ENCODE peak calls at places on chromosomes 5 and 9, in five cellular contexts. L, Q, D, G and K are unnamed samples.

GRCh38 chr5:35707659-35708058 is 90.0 kb downstream of the SPEF2 start:
- DNase-seq in L (no peak), Q (no peak), D (no peak), G (no peak), K (no peak)

GRCh38 chr5:135553688-135554462 is 18.1 kb upstream of the NEUROG1 start:
- DNase-seq in L (peak; percentile 14), Q (no peak), D (peak; percentile 21), G (peak; percentile 86), K (peak; percentile 77)

GRCh38 chr5:60487466-60487865 is 212.5 kb downstream of the DEPDC1B start:
- DNase-seq in L (no peak), Q (no peak), D (peak; percentile 21), G (no peak), K (no peak)

GRCh38 chr5:68710514-68710913 is 383.3 kb upstream of the SLC30A5 start:
- DNase-seq in L (no peak), Q (no peak), D (no peak), G (no peak), K (no peak)

GRCh38 chr9:20898885-20899554 is 132.4 kb downstream of the HACD4 start:
- DNase-seq in L (peak; percentile 22), Q (no peak), D (peak; percentile 60), G (no peak), K (no peak)

GRCh38 chr9:133120343-133121199 is 469 bp downstream of the RALGDS start:
- DNase-seq in L (no peak), Q (no peak), D (no peak), G (peak; percentile 63), K (peak; percentile 86)

GRCh38 chr5:7916171-7916804 is 47.3 kb downstream of the MTRR start:
- DNase-seq in L (no peak), Q (no peak), D (no peak), G (no peak), K (no peak)

GRCh38 chr5:142356318-142356715 is 31.5 kb upstream of the SPRY4 start:
- DNase-seq in L (peak; percentile 78), Q (no peak), D (no peak), G (no peak), K (no peak)

GRCh38 chr5:134088291-134088690 is 26.2 kb upstream of the TCF7 start:
- DNase-seq in L (no peak), Q (no peak), D (no peak), G (no peak), K (no peak)

GRCh38 chr9:123299558-123300126 is 31.3 kb upstream of the STRBP start:
- DNase-seq in L (no peak), Q (no peak), D (no peak), G (peak; percentile 49), K (no peak)

GRCh38 chr5:18745591-18745987 is 1111.3 kb downstream of the TAF11L14 start:
- DNase-seq in L (no peak), Q (peak; percentile 8), D (no peak), G (no peak), K (no peak)

GRCh38 chr9:34256104-34256503 is 73.0 kb downstream of the KIF24 start:
- DNase-seq in L (no peak), Q (no peak), D (no peak), G (peak; percentile 63), K (peak; percentile 58)

GRCh38 chr5:168285696-168286095 is 5.7 kb upstream of the WWC1 start:
- DNase-seq in L (no peak), Q (no peak), D (no peak), G (no peak), K (no peak)

GRCh38 chr5:119329701-119330100 is 26.1 kb upstream of the TNFAIP8 start:
- DNase-seq in L (no peak), Q (peak; percentile 22), D (no peak), G (peak; percentile 26), K (no peak)

GRCh38 chr5:77957931-77958476 is 181.9 kb upstream of the TBCA start:
- DNase-seq in L (no peak), Q (no peak), D (no peak), G (peak; percentile 86), K (peak; percentile 84)

GRCh38 chr9:20692554-20692953 is 8.5 kb downstream of the FOCAD start:
- DNase-seq in L (peak; percentile 8), Q (no peak), D (peak; percentile 61), G (no peak), K (no peak)

GRCh38 chr9:115328228-115328627 is 210.3 kb upstream of the TNC start:
- DNase-seq in L (peak; percentile 29), Q (no peak), D (peak; percentile 26), G (no peak), K (no peak)

GRCh38 chr5:172443441-172444109 is 10.8 kb downstream of the SH3PXD2B start:
- DNase-seq in L (peak; percentile 98), Q (no peak), D (peak; percentile 94), G (no peak), K (no peak)

GRCh38 chr5:121967187-121967586 is 5.4 kb downstream of the SRFBP1 start:
- DNase-seq in L (peak; percentile 76), Q (no peak), D (peak; percentile 31), G (no peak), K (no peak)

GRCh38 chr9:101977614-101978210 is 239.3 kb upstream of the GRIN3A start:
- DNase-seq in L (peak; percentile 41), Q (no peak), D (no peak), G (no peak), K (no peak)

GRCh38 chr9:116175616-116176015 is 22.0 kb downstream of the PAPPA start:
- DNase-seq in L (no peak), Q (no peak), D (peak; percentile 51), G (no peak), K (no peak)

GRCh38 chr5:170226138-170226435 is 6.7 kb upstream of the C5orf58 start:
- DNase-seq in L (no peak), Q (no peak), D (no peak), G (no peak), K (no peak)

GRCh38 chr5:44536650-44537260 is 147.5 kb upstream of the FGF10 start:
- DNase-seq in L (peak; percentile 24), Q (no peak), D (no peak), G (peak; percentile 72), K (peak; percentile 49)

GRCh38 chr5:56532411-56532935 is 282.9 kb upstream of the MAP3K1 start:
- DNase-seq in L (no peak), Q (no peak), D (no peak), G (no peak), K (no peak)

GRCh38 chr9:127129718-127130085 is 7.3 kb upstream of the ANGPTL2 start:
- DNase-seq in L (no peak), Q (no peak), D (no peak), G (no peak), K (no peak)

GRCh38 chr5:102114525-102115069 is 181.5 kb downstream of the SLCO4C1 start:
- DNase-seq in L (no peak), Q (no peak), D (no peak), G (peak; percentile 69), K (no peak)

GRCh38 chr9:85743290-85744128 is 1.8 kb upstream of the AGTPBP1 start:
- DNase-seq in L (peak; percentile 75), Q (no peak), D (peak; percentile 87), G (peak; percentile 72), K (no peak)

GRCh38 chr5:41122459-41122858 is 51.3 kb upstream of the MROH2B start:
- DNase-seq in L (no peak), Q (no peak), D (no peak), G (peak; percentile 49), K (no peak)

GRCh38 chr5:448061-448765 is 5.2 kb downstream of the EXOC3 start:
- DNase-seq in L (no peak), Q (no peak), D (no peak), G (peak; percentile 29), K (no peak)

GRCh38 chr5:102792705-102793104 is 37.6 kb downstream of the PAM start:
- DNase-seq in L (peak; percentile 38), Q (no peak), D (peak; percentile 12), G (no peak), K (no peak)

GRCh38 chr9:108099854-108100253 is 610.3 kb upstream of the KLF4 start:
- DNase-seq in L (peak; percentile 28), Q (no peak), D (no peak), G (no peak), K (no peak)

GRCh38 chr9:128001411-128002298 is 20.9 kb upstream of the EEIG1 start:
- DNase-seq in L (peak; percentile 82), Q (no peak), D (peak; percentile 78), G (peak; percentile 85), K (peak; percentile 70)

GRCh38 chr5:145830594-145830993 is 4.5 kb downstream of the PRELID2 start:
- DNase-seq in L (peak; percentile 60), Q (no peak), D (no peak), G (no peak), K (no peak)

GRCh38 chr5:174610968-174611367 is 113.4 kb upstream of the MSX2 start:
- DNase-seq in L (peak; percentile 36), Q (no peak), D (no peak), G (no peak), K (no peak)

GRCh38 chr9:90167920-90168319 is 474.7 kb downstream of the DIRAS2 start:
- DNase-seq in L (no peak), Q (no peak), D (no peak), G (no peak), K (no peak)

GRCh38 chr5:147628054-147628895 is 118.4 kb upstream of the DPYSL3 start:
- DNase-seq in L (peak; percentile 78), Q (peak; percentile 24), D (peak; percentile 77), G (peak; percentile 92), K (peak; percentile 55)

GRCh38 chr9:72991772-72992171 is 38.9 kb upstream of the ALDH1A1 start:
- DNase-seq in L (no peak), Q (no peak), D (no peak), G (no peak), K (no peak)

GRCh38 chr9:37413311-37413710 is 9.2 kb upstream of the GRHPR start:
- DNase-seq in L (no peak), Q (no peak), D (no peak), G (no peak), K (no peak)
- H3K4me3 ChIP-seq in L (no peak overlapping the region), Q (no peak overlapping the region), D (no peak overlapping the region), G (no peak overlapping the region), K (no peak overlapping the region)

DNA sequence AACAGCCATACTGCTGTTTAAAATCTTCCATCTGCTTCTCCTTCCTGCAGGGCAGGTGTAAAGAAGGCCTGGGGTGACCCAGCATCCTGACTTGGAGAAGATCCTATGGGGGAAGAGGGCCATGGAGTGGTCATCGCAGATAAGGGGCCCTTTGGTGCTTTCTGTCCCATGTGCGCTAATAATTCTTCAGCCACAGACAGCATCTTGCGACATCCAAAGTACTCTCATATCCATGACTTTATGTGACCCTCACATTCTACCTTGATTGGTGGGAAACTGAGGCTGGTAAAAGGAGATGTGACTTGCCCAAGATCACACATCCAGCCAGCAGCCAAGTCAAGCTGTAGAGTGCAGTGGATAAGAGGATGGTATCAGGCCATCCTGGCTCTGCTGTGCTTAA is 44.3 kb upstream of the HAND1 start:
- DNase-seq in L (no peak), Q (no peak), D (no peak), G (peak; percentile 38), K (no peak)
- H3K4me3 ChIP-seq in L (no peak overlapping the region), Q (no peak overlapping the region), D (no peak overlapping the region), G (no peak overlapping the region), K (no peak overlapping the region)

GRCh38 chr9:132014218-132014800 is 65.4 kb downstream of the MED27 start:
- DNase-seq in L (peak; percentile 32), Q (no peak), D (no peak), G (no peak), K (no peak)
- H3K4me3 ChIP-seq in L (no peak overlapping the region), Q (no peak overlapping the region), D (no peak overlapping the region), G (no peak overlapping the region), K (no peak overlapping the region)

DNA sequence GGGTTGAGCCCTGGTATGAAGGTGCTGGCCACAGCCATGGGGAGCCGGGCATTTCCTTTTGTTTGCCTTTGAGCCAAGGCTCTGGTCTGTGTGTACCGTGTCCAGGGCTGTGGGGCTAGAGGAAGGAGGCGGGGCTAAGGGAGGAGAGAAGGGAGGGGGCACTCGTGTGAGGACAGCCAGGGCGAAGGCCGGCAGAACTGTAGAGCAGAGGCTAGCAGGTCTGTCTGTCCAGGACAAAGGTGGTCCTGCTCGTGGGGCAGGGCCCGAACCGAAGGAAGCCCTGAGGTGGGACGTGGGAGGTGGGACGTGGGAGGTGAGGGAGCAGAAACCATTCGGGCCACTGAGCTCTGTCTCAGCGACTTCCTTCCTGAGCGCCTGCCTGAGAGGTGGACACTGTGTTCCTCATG is 41.3 kb upstream of the TESK1 start:
- DNase-seq in L (no peak), Q (no peak), D (no peak), G (peak; percentile 65), K (peak; percentile 80)
- H3K4me3 ChIP-seq in L (no peak overlapping the region), Q (no peak overlapping the region), D (no peak overlapping the region), G (no peak overlapping the region), K (no peak overlapping the region)